ENCODE peak calls at places on chromosomes 7 and 10, in six cellular contexts. A is K562, Z is A549, D is endothelial cell of umbilical vein, Q is NB4, T is HepG2. J is an unnamed sample.

GRCh38 chr7:45924283-45924682 is 3.2 kb upstream of the IGFBP3 start:
- DNase-seq in A (no peak), Z (peak; percentile 78), D (peak; percentile 14), Q (no peak), T (no peak), J (no peak)

GRCh38 chr7:118079369-118079768 is 104.6 kb upstream of the LSM8 start:
- DNase-seq in A (no peak), Z (no peak), D (no peak), Q (no peak), T (no peak), J (no peak)

GRCh38 chr10:1434912-1435692 is 302.2 kb downstream of the ADARB2 start:
- DNase-seq in A (no peak), Z (no peak), D (no peak), Q (no peak), T (no peak), J (no peak)

GRCh38 chr10:30991647-30992011 is 40.0 kb downstream of the ZNF438 start:
- DNase-seq in A (no peak), Z (no peak), D (no peak), Q (peak; percentile 54), T (no peak), J (no peak)

GRCh38 chr10:110074986-110075664 is 67.3 kb downstream of the ADD3 start:
- DNase-seq in A (no peak), Z (no peak), D (peak; percentile 92), Q (no peak), T (no peak), J (no peak)

GRCh38 chr10:5659702-5660528 is 6.5 kb downstream of the ASB13 start:
- DNase-seq in A (peak; percentile 61), Z (peak; percentile 55), D (no peak), Q (peak; percentile 89), T (peak; percentile 96), J (no peak)

GRCh38 chr10:80611481-80611880 is 73.8 kb downstream of the SH2D4B start:
- DNase-seq in A (no peak), Z (no peak), D (no peak), Q (no peak), T (no peak), J (no peak)

GRCh38 chr7:116502201-116503096 is 2.9 kb downstream of the CAV2 start:
- DNase-seq in A (no peak), Z (peak; percentile 55), D (peak; percentile 36), Q (no peak), T (no peak), J (no peak)

GRCh38 chr10:103707956-103708626 is 147.3 kb downstream of the SH3PXD2A start:
- DNase-seq in A (no peak), Z (no peak), D (no peak), Q (no peak), T (no peak), J (no peak)

GRCh38 chr10:44857363-44858016 is 53.6 kb upstream of the TMEM72 start:
- DNase-seq in A (peak; percentile 68), Z (peak; percentile 41), D (peak; percentile 40), Q (peak; percentile 91), T (peak; percentile 18), J (no peak)

GRCh38 chr7:31340603-31341002 is at the start of gene NEUROD6:
- DNase-seq in A (no peak), Z (no peak), D (no peak), Q (no peak), T (no peak), J (no peak)

GRCh38 chr7:80929619-80930018 is 10.8 kb upstream of the SEMA3C start:
- DNase-seq in A (no peak), Z (no peak), D (no peak), Q (no peak), T (no peak), J (no peak)

GRCh38 chr7:26365077-26365896 is 73.6 kb downstream of the SNX10 start:
- DNase-seq in A (peak; percentile 78), Z (peak; percentile 74), D (peak; percentile 88), Q (peak; percentile 94), T (peak; percentile 65), J (peak; percentile 83)

GRCh38 chr7:155002411-155003214 is at the start of gene PAXIP1:
- DNase-seq in A (peak; percentile 88), Z (peak; percentile 57), D (peak; percentile 37), Q (peak; percentile 84), T (peak; percentile 29), J (no peak)

GRCh38 chr7:131066635-131067034 is 261.0 kb upstream of the MKLN1 start:
- DNase-seq in A (no peak), Z (peak; percentile 36), D (no peak), Q (no peak), T (peak; percentile 41), J (no peak)

GRCh38 chr7:3234051-3234450 is 67.0 kb upstream of the SDK1 start:
- DNase-seq in A (no peak), Z (no peak), D (no peak), Q (no peak), T (no peak), J (no peak)

GRCh38 chr10:127040756-127041155 is 135.5 kb downstream of the DOCK1 start:
- DNase-seq in A (no peak), Z (no peak), D (no peak), Q (no peak), T (no peak), J (no peak)

GRCh38 chr7:40680657-40681056 is 545.9 kb downstream of the SUGCT start:
- DNase-seq in A (peak; percentile 6), Z (peak; percentile 22), D (peak; percentile 31), Q (peak; percentile 37), T (peak; percentile 28), J (no peak)

GRCh38 chr7:117019786-117020604 is 66.7 kb downstream of the ST7 start:
- DNase-seq in A (peak; percentile 92), Z (peak; percentile 70), D (peak; percentile 91), Q (no peak), T (no peak), J (no peak)

GRCh38 chr7:75963383-75963995 is 30.9 kb downstream of the TMEM120A start:
- DNase-seq in A (no peak), Z (no peak), D (no peak), Q (no peak), T (no peak), J (no peak)

GRCh38 chr10:31314256-31315183 is 4.5 kb upstream of the ZEB1 start:
- DNase-seq in A (no peak), Z (no peak), D (peak; percentile 40), Q (no peak), T (no peak), J (no peak)

GRCh38 chr7:100723732-100724275 is 3.5 kb downstream of the EPO start:
- DNase-seq in A (no peak), Z (no peak), D (no peak), Q (no peak), T (peak; percentile 44), J (no peak)

GRCh38 chr10:101060951-101061813 is 607 bp upstream of the KAZALD1 start:
- DNase-seq in A (peak; percentile 93), Z (peak; percentile 95), D (peak; percentile 93), Q (peak; percentile 96), T (peak; percentile 90), J (peak; percentile 35)

DNA sequence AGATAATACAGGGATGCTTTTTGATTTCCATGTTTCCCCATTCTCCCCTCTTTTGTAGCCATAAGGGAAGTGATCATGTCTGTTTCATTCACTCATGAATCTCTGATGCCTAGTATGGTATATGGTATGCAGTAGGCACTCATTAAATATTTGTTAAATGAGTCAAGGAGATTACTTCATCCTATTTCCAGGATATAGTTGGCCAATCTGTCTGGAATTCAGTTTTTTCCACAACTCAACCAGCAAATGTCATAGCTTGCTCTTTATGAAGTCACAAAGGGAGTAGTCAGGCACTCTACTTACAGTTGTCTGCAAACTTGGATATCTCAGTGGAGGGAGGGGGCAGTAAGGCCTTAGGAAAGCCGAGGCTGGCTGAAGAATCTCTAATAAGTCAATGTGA is 853.6 kb downstream of the LRMDA start:
- DNase-seq in A (no peak), Z (peak; percentile 29), D (no peak), Q (no peak), T (peak; percentile 6), J (no peak)
- TF ChIP-seq MYC in A (no peak), Z (no peak), D (no peak), Q (no peak), T (no peak), J (no peak)

GRCh38 chr10:119408969-119409371 is 133.5 kb downstream of the RGS10 start:
- DNase-seq in A (no peak), Z (no peak), D (peak; percentile 65), Q (no peak), T (peak; percentile 44), J (no peak)
- TF ChIP-seq MYC in A (no peak), Z (no peak), D (no peak), Q (no peak), T (no peak), J (no peak)

GRCh38 chr7:68125173-68125572 is 1128.5 kb downstream of the TYW1 start:
- DNase-seq in A (no peak), Z (no peak), D (no peak), Q (no peak), T (no peak), J (no peak)
- TF ChIP-seq MYC in A (no peak), Z (no peak), D (no peak), Q (no peak), T (no peak), J (no peak)

DNA sequence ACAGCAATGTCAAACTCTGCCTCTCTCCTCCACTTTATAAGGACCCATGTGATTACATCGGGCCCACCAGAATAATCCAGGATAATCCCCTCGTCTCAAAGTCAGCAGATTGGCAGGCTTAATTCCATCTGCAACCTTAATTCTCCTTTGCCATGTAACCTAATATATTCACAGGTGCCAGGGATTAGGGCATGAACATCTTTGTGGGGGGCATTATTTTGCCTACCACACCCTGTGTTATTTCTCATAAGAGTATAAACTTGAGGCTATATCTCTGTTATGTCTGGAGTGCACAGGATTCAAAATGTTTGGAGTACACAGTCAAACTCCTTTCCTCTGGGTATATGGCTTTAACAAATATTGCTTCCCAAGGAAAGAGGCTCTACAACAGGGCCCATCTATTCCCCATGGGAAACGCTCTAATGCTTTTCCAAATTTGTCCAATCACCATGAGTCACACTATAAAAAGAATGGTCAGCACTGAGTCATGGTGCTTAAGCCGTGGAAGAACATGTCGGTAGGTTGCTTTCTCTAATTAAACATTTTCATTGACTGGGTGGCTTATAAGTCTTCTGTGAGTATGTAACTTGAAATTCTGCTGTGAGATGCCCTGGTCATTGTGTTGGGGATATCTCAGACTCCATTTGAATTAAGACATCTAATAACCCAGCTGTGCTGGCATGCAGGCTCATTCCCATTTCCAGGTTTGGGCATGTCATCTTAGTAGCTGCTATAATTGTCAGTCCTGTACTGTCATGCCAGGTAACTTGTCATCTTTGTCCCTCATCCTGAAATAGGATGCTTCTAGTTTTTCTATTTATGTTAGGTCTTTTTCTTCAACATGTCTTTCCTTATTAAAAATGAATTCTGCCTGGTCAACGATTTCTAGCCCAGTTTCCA is 11.5 kb upstream of the AKR1B10 start:
- DNase-seq in A (no peak), Z (peak; percentile 86), D (peak; percentile 66), Q (peak; percentile 45), T (no peak), J (no peak)
- TF ChIP-seq MYC in A (no peak), Z (no peak), D (no peak), Q (no peak), T (no peak), J (no peak)

J was measured in GM12878.